ENCODE peak calls at places on chromosomes 7 and 10, in seven cellular contexts. H, F, M, J, T, K and W are unnamed samples.

GRCh38 chr10:53166325-53166724 is 393.7 kb upstream of the MBL2 start:
- DNase-seq in J (no peak), M (no peak), F (no peak), K (no peak), H (no peak), T (no peak), W (no peak)

GRCh38 chr10:101060951-101061813 is 607 bp upstream of the KAZALD1 start:
- DNase-seq in K (peak), F (peak), H (peak), M (peak), T (peak), J (peak), W (peak)

GRCh38 chr7:3089493-3089892 is 45.8 kb upstream of the CARD11 start:
- DNase-seq in K (no peak), M (no peak), J (peak), T (peak), F (no peak), H (peak), W (peak)

GRCh38 chr10:126673565-126673964 is 3.1 kb upstream of the C10orf90 start:
- DNase-seq in T (no peak), H (no peak), M (no peak), K (no peak), J (no peak), F (no peak), W (no peak)

GRCh38 chr10:97185326-97186058 is at the start of gene SLIT1:
- DNase-seq in F (no peak), T (peak), H (no peak), K (no peak), M (peak), J (no peak), W (no peak)

GRCh38 chr10:63392224-63392623 is 73.6 kb downstream of the JMJD1C start:
- DNase-seq in M (no peak), K (no peak), T (no peak), H (no peak), J (no peak), F (no peak), W (no peak)

GRCh38 chr7:16079723-16080122 is 341.6 kb downstream of the CRPPA start:
- DNase-seq in K (no peak), T (no peak), H (no peak), J (no peak), M (no peak), F (no peak), W (peak)

GRCh38 chr7:84139986-84140729 is 54.4 kb downstream of the SEMA3A start:
- DNase-seq in H (peak), F (no peak), T (no peak), K (no peak), M (no peak), J (no peak), W (no peak)

GRCh38 chr10:43320226-43320625 is 51.2 kb upstream of the FXYD4 start:
- DNase-seq in M (no peak), K (no peak), H (no peak), T (no peak), J (no peak), F (no peak), W (no peak)

GRCh38 chr7:129615018-129615417 is 3.5 kb downstream of the NRF1 start:
- DNase-seq in K (no peak), T (no peak), M (no peak), H (peak), F (no peak), J (no peak), W (peak)

GRCh38 chr7:115297651-115298050 is 375.8 kb downstream of the MDFIC start:
- DNase-seq in J (no peak), M (no peak), K (no peak), F (no peak), H (peak), T (no peak), W (no peak)

GRCh38 chr7:32088336-32088975 is 18.2 kb upstream of the PDE1C start:
- DNase-seq in K (no peak), J (no peak), M (peak), F (no peak), T (no peak), H (no peak), W (no peak)

GRCh38 chr10:103472005-103472404 is 7.0 kb downstream of the CALHM3 start:
- DNase-seq in J (no peak), F (no peak), K (no peak), H (no peak), M (no peak), T (no peak), W (no peak)

GRCh38 chr7:44051611-44052220 is 7.2 kb downstream of the DBNL start:
- DNase-seq in T (no peak), M (no peak), F (no peak), K (no peak), H (no peak), J (no peak), W (no peak)

GRCh38 chr10:4819707-4820106 is 6.3 kb upstream of the AKR1E2 start:
- DNase-seq in T (no peak), M (no peak), K (no peak), J (no peak), H (no peak), F (no peak), W (no peak)

GRCh38 chr7:48428091-48428710 is 256.9 kb downstream of the ABCA13 start:
- DNase-seq in F (no peak), J (no peak), T (no peak), M (peak), H (no peak), K (no peak), W (no peak)

GRCh38 chr10:3904419-3904975 is 119.5 kb upstream of the KLF6 start:
- DNase-seq in F (no peak), M (no peak), J (no peak), K (no peak), H (no peak), T (no peak), W (no peak)

GRCh38 chr7:261341-262250 is 28.4 kb upstream of the FOXL3 start:
- DNase-seq in J (no peak), T (no peak), K (no peak), M (no peak), F (no peak), H (no peak), W (no peak)

GRCh38 chr7:1851731-1852531 is 181.9 kb downstream of the ELFN1 start:
- DNase-seq in J (no peak), M (no peak), F (no peak), T (no peak), K (no peak), H (no peak), W (no peak)

GRCh38 chr10:102744374-102745051 is 765 bp downstream of the WBP1L start:
- DNase-seq in H (peak), J (no peak), T (no peak), M (no peak), F (no peak), K (no peak), W (peak)

GRCh38 chr10:6721964-6722615 is 142.0 kb upstream of the PRKCQ start:
- DNase-seq in F (no peak), K (no peak), M (no peak), T (no peak), J (no peak), H (peak), W (no peak)

GRCh38 chr10:2914741-2915140 is 152.6 kb upstream of the PFKP start:
- DNase-seq in T (no peak), H (no peak), J (no peak), K (no peak), F (no peak), M (no peak), W (no peak)

GRCh38 chr10:24843256-24843655 is 109.2 kb downstream of the PRTFDC1 start:
- DNase-seq in M (no peak), T (no peak), K (no peak), F (no peak), H (no peak), J (no peak), W (no peak)

GRCh38 chr10:4656576-4657194 is 169.3 kb upstream of the AKR1E2 start:
- DNase-seq in T (peak), H (peak), F (peak), K (peak), M (peak), J (peak), W (peak)

GRCh38 chr10:99266383-99266782 is 30.7 kb upstream of the HPSE2 start:
- DNase-seq in M (no peak), T (no peak), H (no peak), K (no peak), J (peak), F (no peak), W (no peak)

GRCh38 chr7:88689821-88690220 is 69.7 kb upstream of the ZNF804B start:
- DNase-seq in M (no peak), J (no peak), K (no peak), H (no peak), F (no peak), T (no peak), W (no peak)